ENCODE peak calls at places on chromosomes 1 and 21, in four cellular contexts. One of them, this sample, is unnamed.
A peak's percentile ranks its signal among the peaks of the same experiment; 100 is the strongest.

GRCh38 chr1:229254910-229255541 is 15.9 kb upstream of the RAB4A start:
- DNase-seq in Peyer's patch: no peak
- DNase-seq in tibial nerve: no peak
- DNase-seq in CD8-positive, alpha-beta T cell: no peak
- DNase-seq in this sample: no peak

GRCh38 chr1:165666152-165666551 is 32.2 kb downstream of the ALDH9A1 start:
- DNase-seq in tibial nerve: no peak
- DNase-seq in Peyer's patch: no peak
- DNase-seq in CD8-positive, alpha-beta T cell: no peak
- DNase-seq in this sample: no peak

GRCh38 chr21:36211660-36212512 is 55.3 kb downstream of the DOP1B start:
- DNase-seq in CD8-positive, alpha-beta T cell: no peak
- DNase-seq in tibial nerve: no peak
- DNase-seq in Peyer's patch: no peak
- DNase-seq in this sample: no peak

GRCh38 chr1:38533772-38534472 is 325.6 kb downstream of the RRAGC start:
- DNase-seq in CD8-positive, alpha-beta T cell: no peak
- DNase-seq in tibial nerve: no peak
- DNase-seq in Peyer's patch: no peak
- DNase-seq in this sample: no peak

GRCh38 chr1:20037877-20038276 is 32.1 kb upstream of the PLA2G5 start:
- DNase-seq in tibial nerve: no peak
- DNase-seq in CD8-positive, alpha-beta T cell: no peak
- DNase-seq in Peyer's patch: no peak
- DNase-seq in this sample: no peak

GRCh38 chr21:36688324-36688723 is 10.6 kb upstream of the SIM2 start:
- DNase-seq in Peyer's patch: no peak
- DNase-seq in CD8-positive, alpha-beta T cell: no peak
- DNase-seq in tibial nerve: no peak
- DNase-seq in this sample: no peak

GRCh38 chr1:108512239-108513071 is 47.4 kb upstream of the EEIG2 start:
- DNase-seq in Peyer's patch: no peak
- DNase-seq in CD8-positive, alpha-beta T cell: no peak
- DNase-seq in tibial nerve: peak; percentile 27
- DNase-seq in this sample: no peak

GRCh38 chr1:198677027-198677426 is 38.2 kb downstream of the PTPRC start:
- DNase-seq in CD8-positive, alpha-beta T cell: no peak
- DNase-seq in tibial nerve: no peak
- DNase-seq in Peyer's patch: no peak
- DNase-seq in this sample: no peak

GRCh38 chr1:223556414-223557124 is 108.9 kb downstream of the CAPN8 start:
- DNase-seq in CD8-positive, alpha-beta T cell: no peak
- DNase-seq in tibial nerve: no peak
- DNase-seq in Peyer's patch: peak; percentile 19
- DNase-seq in this sample: no peak

GRCh38 chr1:12052997-12053686 is 10.0 kb upstream of the TNFRSF8 start:
- DNase-seq in Peyer's patch: no peak
- DNase-seq in tibial nerve: no peak
- DNase-seq in CD8-positive, alpha-beta T cell: no peak
- DNase-seq in this sample: peak; percentile 61

GRCh38 chr1:178192686-178193085 is 98.8 kb downstream of the RASAL2 start:
- DNase-seq in tibial nerve: peak; percentile 8
- DNase-seq in CD8-positive, alpha-beta T cell: no peak
- DNase-seq in Peyer's patch: no peak
- DNase-seq in this sample: no peak

GRCh38 chr1:208374391-208374941 is 130.3 kb upstream of the PLXNA2 start:
- DNase-seq in Peyer's patch: no peak
- DNase-seq in CD8-positive, alpha-beta T cell: no peak
- DNase-seq in tibial nerve: no peak
- DNase-seq in this sample: no peak

GRCh38 chr1:177567393-177567792 is 396.6 kb downstream of the BRINP2 start:
- DNase-seq in CD8-positive, alpha-beta T cell: no peak
- DNase-seq in Peyer's patch: no peak
- DNase-seq in tibial nerve: no peak
- DNase-seq in this sample: no peak

GRCh38 chr1:11492235-11492634 is 13.3 kb downstream of the DISP3 start:
- DNase-seq in Peyer's patch: no peak
- DNase-seq in CD8-positive, alpha-beta T cell: no peak
- DNase-seq in tibial nerve: no peak
- DNase-seq in this sample: no peak

GRCh38 chr1:14517813-14518180 is 80.7 kb upstream of the KAZN start:
- DNase-seq in Peyer's patch: no peak
- DNase-seq in CD8-positive, alpha-beta T cell: no peak
- DNase-seq in tibial nerve: no peak
- DNase-seq in this sample: no peak

GRCh38 chr1:20426371-20426770 is 59.6 kb downstream of the CAMK2N1 start:
- DNase-seq in CD8-positive, alpha-beta T cell: no peak
- DNase-seq in Peyer's patch: no peak
- DNase-seq in tibial nerve: no peak
- DNase-seq in this sample: no peak

GRCh38 chr1:35506960-35507901 is 50.0 kb downstream of the KIAA0319L start:
- DNase-seq in CD8-positive, alpha-beta T cell: no peak
- DNase-seq in tibial nerve: no peak
- DNase-seq in Peyer's patch: no peak
- DNase-seq in this sample: no peak

GRCh38 chr21:32538147-32538792 is 47.1 kb downstream of the TCP10L start:
- DNase-seq in Peyer's patch: no peak
- DNase-seq in tibial nerve: no peak
- DNase-seq in CD8-positive, alpha-beta T cell: peak; percentile 36
- DNase-seq in this sample: no peak

GRCh38 chr1:23381233-23381885 is 11.7 kb upstream of the ZNF436 start:
- DNase-seq in Peyer's patch: no peak
- DNase-seq in tibial nerve: no peak
- DNase-seq in CD8-positive, alpha-beta T cell: no peak
- DNase-seq in this sample: no peak

GRCh38 chr1:159175571-159175970 is 4.2 kb downstream of the CADM3 start:
- DNase-seq in CD8-positive, alpha-beta T cell: no peak
- DNase-seq in tibial nerve: no peak
- DNase-seq in Peyer's patch: no peak
- DNase-seq in this sample: no peak

GRCh38 chr1:65180977-65181376 is 33.0 kb downstream of the AK4 start:
- DNase-seq in Peyer's patch: no peak
- DNase-seq in CD8-positive, alpha-beta T cell: no peak
- DNase-seq in tibial nerve: no peak
- DNase-seq in this sample: no peak

GRCh38 chr1:204925701-204926100 is 55.0 kb downstream of the NFASC start:
- DNase-seq in CD8-positive, alpha-beta T cell: no peak
- DNase-seq in Peyer's patch: no peak
- DNase-seq in tibial nerve: no peak
- DNase-seq in this sample: no peak

GRCh38 chr1:79422726-79423125 is 416.2 kb upstream of the ADGRL4 start:
- DNase-seq in tibial nerve: no peak
- DNase-seq in CD8-positive, alpha-beta T cell: no peak
- DNase-seq in Peyer's patch: no peak
- DNase-seq in this sample: no peak

GRCh38 chr1:103250441-103250861 is 142.1 kb upstream of the COL11A1 start:
- DNase-seq in tibial nerve: no peak
- DNase-seq in Peyer's patch: no peak
- DNase-seq in CD8-positive, alpha-beta T cell: no peak
- DNase-seq in this sample: no peak

GRCh38 chr1:222912730-222913129 is 97.9 kb downstream of the DISP1 start:
- DNase-seq in tibial nerve: no peak
- DNase-seq in Peyer's patch: no peak
- DNase-seq in CD8-positive, alpha-beta T cell: no peak
- DNase-seq in this sample: no peak

GRCh38 chr1:119631433-119632102 is 16.5 kb downstream of the ZNF697 start:
- DNase-seq in Peyer's patch: peak; percentile 28
- DNase-seq in CD8-positive, alpha-beta T cell: no peak
- DNase-seq in tibial nerve: peak; percentile 73
- DNase-seq in this sample: peak; percentile 94

GRCh38 chr1:117092594-117092993 is 29.0 kb downstream of the TRIM45 start:
- DNase-seq in tibial nerve: no peak
- DNase-seq in CD8-positive, alpha-beta T cell: no peak
- DNase-seq in Peyer's patch: no peak
- DNase-seq in this sample: no peak

GRCh38 chr1:59805564-59805963 is 9.2 kb upstream of the HOOK1 start:
- DNase-seq in Peyer's patch: no peak
- DNase-seq in tibial nerve: no peak
- DNase-seq in CD8-positive, alpha-beta T cell: no peak
- DNase-seq in this sample: no peak

GRCh38 chr21:16076465-16076864 is 346.7 kb downstream of the USP25 start:
- DNase-seq in CD8-positive, alpha-beta T cell: no peak
- DNase-seq in tibial nerve: no peak
- DNase-seq in Peyer's patch: no peak
- DNase-seq in this sample: no peak

GRCh38 chr1:169486281-169486904 is 649 bp upstream of the SLC19A2 start:
- DNase-seq in CD8-positive, alpha-beta T cell: no peak
- DNase-seq in Peyer's patch: no peak
- DNase-seq in tibial nerve: no peak
- DNase-seq in this sample: no peak

GRCh38 chr1:217275617-217276398 is 355.1 kb downstream of the GPATCH2 start:
- DNase-seq in tibial nerve: no peak
- DNase-seq in CD8-positive, alpha-beta T cell: no peak
- DNase-seq in Peyer's patch: no peak
- DNase-seq in this sample: no peak

GRCh38 chr1:109643385-109644230 is 12.3 kb upstream of the GSTM4 start:
- DNase-seq in Peyer's patch: peak; percentile 83
- DNase-seq in tibial nerve: peak; percentile 64
- DNase-seq in CD8-positive, alpha-beta T cell: peak; percentile 80
- DNase-seq in this sample: peak; percentile 83

GRCh38 chr1:86538775-86539174 is 8.1 kb upstream of the CLCA4 start:
- DNase-seq in CD8-positive, alpha-beta T cell: no peak
- DNase-seq in Peyer's patch: no peak
- DNase-seq in tibial nerve: no peak
- DNase-seq in this sample: no peak

GRCh38 chr21:43307677-43308070 is 119.3 kb downstream of the SIK1 start:
- DNase-seq in Peyer's patch: no peak
- DNase-seq in CD8-positive, alpha-beta T cell: no peak
- DNase-seq in tibial nerve: no peak
- DNase-seq in this sample: no peak

GRCh38 chr1:24921938-24922662 is 8.0 kb downstream of the RUNX3 start:
- DNase-seq in tibial nerve: no peak
- DNase-seq in Peyer's patch: no peak
- DNase-seq in CD8-positive, alpha-beta T cell: no peak
- DNase-seq in this sample: no peak
- H3K4me1 ChIP-seq in tibial nerve: no peaks in the 10 kb centered on the region
- H3K4me1 ChIP-seq in Peyer's patch: peaks cover 24% of the 10 kb centered on the region
- H3K4me1 ChIP-seq in CD8-positive, alpha-beta T cell: peaks cover 95% of the 10 kb centered on the region
- H3K4me1 ChIP-seq in this sample: peaks cover 6% of the 10 kb centered on the region

GRCh38 chr1:187032316-187032981 is 203.7 kb downstream of the PLA2G4A start:
- DNase-seq in CD8-positive, alpha-beta T cell: no peak
- DNase-seq in Peyer's patch: no peak
- DNase-seq in tibial nerve: no peak
- DNase-seq in this sample: no peak
- TF ChIP-seq CTCF in CD8-positive, alpha-beta T cell: no peak
- TF ChIP-seq CTCF in Peyer's patch: no peak
- TF ChIP-seq CTCF in tibial nerve: no peak
- TF ChIP-seq CTCF in this sample: no peak

DNA sequence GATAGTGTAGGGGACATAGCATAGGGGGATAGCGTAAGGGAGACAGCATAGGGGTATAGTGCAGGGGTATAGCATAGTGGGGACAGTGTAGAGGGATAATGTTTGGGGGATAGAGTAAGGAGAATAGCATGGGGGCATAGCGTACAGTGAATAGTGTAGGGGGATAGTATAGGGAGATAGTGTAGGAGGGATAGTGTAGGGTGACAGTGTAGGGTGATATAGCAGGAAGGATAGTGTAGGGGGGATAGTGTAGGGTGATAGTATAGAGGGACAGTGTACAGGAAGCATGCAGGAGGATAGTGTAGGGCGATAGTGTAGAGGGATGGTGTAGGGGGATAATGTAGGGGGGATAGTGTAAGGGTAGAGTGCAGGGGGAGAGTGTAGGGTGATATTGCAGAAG is 11.7 kb upstream of the ARF1 start:
- DNase-seq in Peyer's patch: no peak
- DNase-seq in tibial nerve: no peak
- DNase-seq in CD8-positive, alpha-beta T cell: no peak
- DNase-seq in this sample: no peak
- H3K27me3 ChIP-seq in Peyer's patch: no peaks in the 10 kb centered on the region
- H3K27me3 ChIP-seq in tibial nerve: no peaks in the 10 kb centered on the region
- H3K27me3 ChIP-seq in CD8-positive, alpha-beta T cell: no peaks in the 10 kb centered on the region
- H3K27me3 ChIP-seq in this sample: peaks cover 47% of the 10 kb centered on the region

GRCh38 chr1:113780363-113781146 is 21.3 kb upstream of the PHTF1 start:
- DNase-seq in Peyer's patch: no peak
- DNase-seq in tibial nerve: no peak
- DNase-seq in CD8-positive, alpha-beta T cell: no peak
- DNase-seq in this sample: no peak
- H3K4me1 ChIP-seq in Peyer's patch: no peaks in the 10 kb centered on the region
- H3K4me1 ChIP-seq in tibial nerve: peaks cover 6% of the 10 kb centered on the region
- H3K4me1 ChIP-seq in CD8-positive, alpha-beta T cell: peaks cover 66% of the 10 kb centered on the region
- H3K4me1 ChIP-seq in this sample: peaks cover 59% of the 10 kb centered on the region

GRCh38 chr1:69315416-69315815 is 252.3 kb upstream of the LRRC7 start:
- DNase-seq in tibial nerve: no peak
- DNase-seq in Peyer's patch: no peak
- DNase-seq in CD8-positive, alpha-beta T cell: no peak
- DNase-seq in this sample: no peak

GRCh38 chr1:69315823-69316222 is 251.9 kb upstream of the LRRC7 start:
- DNase-seq in CD8-positive, alpha-beta T cell: no peak
- DNase-seq in Peyer's patch: no peak
- DNase-seq in tibial nerve: no peak
- DNase-seq in this sample: no peak

GRCh38 chr1:69313118-69313517 is 254.6 kb upstream of the LRRC7 start:
- DNase-seq in CD8-positive, alpha-beta T cell: no peak
- DNase-seq in Peyer's patch: no peak
- DNase-seq in tibial nerve: no peak
- DNase-seq in this sample: no peak

GRCh38 chr1:69312055-69312732 is 255.5 kb upstream of the LRRC7 start:
- DNase-seq in tibial nerve: no peak
- DNase-seq in CD8-positive, alpha-beta T cell: no peak
- DNase-seq in Peyer's patch: no peak
- DNase-seq in this sample: no peak
- TF ChIP-seq CTCF in tibial nerve: no peak
- TF ChIP-seq CTCF in CD8-positive, alpha-beta T cell: no peak
- TF ChIP-seq CTCF in Peyer's patch: no peak
- TF ChIP-seq CTCF in this sample: no peak

DNA sequence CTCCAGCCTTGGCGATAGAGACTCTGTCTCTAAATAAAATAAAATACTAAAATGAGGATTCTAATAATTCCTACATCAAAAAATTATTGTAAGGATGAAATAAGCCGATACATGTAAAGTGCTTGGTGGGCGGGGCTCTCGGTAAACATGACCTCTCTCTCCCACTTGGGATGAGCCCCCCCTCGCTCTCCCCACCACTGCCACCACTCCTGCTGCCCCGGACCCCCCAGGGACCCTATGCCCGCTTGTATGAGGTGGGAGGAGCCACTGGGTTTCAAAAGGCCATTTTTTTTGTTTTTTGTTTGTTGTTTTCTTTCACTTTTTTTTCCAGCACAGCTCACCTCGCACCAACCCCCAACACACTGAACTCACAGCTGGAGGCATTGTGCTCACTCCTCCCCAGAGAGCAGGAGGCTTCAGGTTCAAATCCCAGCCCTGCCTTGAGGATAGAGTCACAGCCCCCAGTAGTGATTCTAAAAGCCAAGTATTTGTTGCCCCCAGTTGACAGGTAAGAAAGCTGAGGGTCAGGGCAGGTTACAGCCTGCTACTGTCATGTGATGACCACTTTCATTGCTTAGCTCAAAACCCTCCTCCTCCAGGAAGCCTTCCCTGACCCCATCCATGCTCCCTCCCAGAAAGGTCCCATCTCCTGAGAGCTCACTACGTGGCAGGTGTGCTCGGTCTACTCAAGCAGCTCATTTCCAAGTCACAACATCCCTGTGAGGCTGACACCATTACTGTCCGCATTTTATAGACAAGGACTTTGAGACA is 4.2 kb downstream of the SDC3 start:
- DNase-seq in Peyer's patch: no peak
- DNase-seq in tibial nerve: no peak
- DNase-seq in CD8-positive, alpha-beta T cell: no peak
- DNase-seq in this sample: peak; percentile 8
- H3K27me3 ChIP-seq in Peyer's patch: peaks cover 8% of the 10 kb centered on the region
- H3K27me3 ChIP-seq in tibial nerve: no peaks in the 10 kb centered on the region
- H3K27me3 ChIP-seq in CD8-positive, alpha-beta T cell: peaks cover 14% of the 10 kb centered on the region
- H3K27me3 ChIP-seq in this sample: no peaks in the 10 kb centered on the region

GRCh38 chr1:17561252-17561558 is 21.7 kb downstream of the ARHGEF10L start:
- DNase-seq in Peyer's patch: no peak
- DNase-seq in tibial nerve: no peak
- DNase-seq in CD8-positive, alpha-beta T cell: no peak
- DNase-seq in this sample: no peak
- H3K4me1 ChIP-seq in Peyer's patch: no peaks in the 10 kb centered on the region
- H3K4me1 ChIP-seq in tibial nerve: no peaks in the 10 kb centered on the region
- H3K4me1 ChIP-seq in CD8-positive, alpha-beta T cell: no peaks in the 10 kb centered on the region
- H3K4me1 ChIP-seq in this sample: peaks cover 80% of the 10 kb centered on the region

This sample was measured in left ventricle myocardium inferior.